ENCODE peak calls at places on chromosomes 1 and 21, in seven cellular contexts. A is activated CD8-positive, alpha-beta T cell treated with anti-CD3 and anti-CD28 coated beads for 36 hours; K is activated CD4-positive, alpha-beta T cell treated with anti-CD3 and anti-CD28 coated beads for 36 hours; J is CD4-positive, alpha-beta T cell; I is PC-3; P is activated CD8-positive, alpha-beta memory T cell treated with anti-CD3 and anti-CD28 coated beads, Interleukin-2, amount 10 ng/mL, durations not matched to agents 7 days and 5 days; S is natural killer cell. X is an unnamed sample.

GRCh38 chr1:30371179-30371788 is 352.1 kb downstream of the MATN1 start:
- ATAC-seq in A (no peak), K (no peak), J (no peak), I (no peak), P (no peak), S (no peak), X (no peak)

GRCh38 chr1:16120940-16121410 is 34.9 kb downstream of the EPHA2 start:
- ATAC-seq in A (no peak), K (no peak), J (no peak), I (peak), P (no peak), S (no peak), X (no peak)

GRCh38 chr1:112267929-112268328 is 128.1 kb upstream of the CTTNBP2NL start:
- ATAC-seq in A (no peak), K (no peak), J (no peak), I (no peak), P (no peak), S (no peak), X (no peak)

GRCh38 chr1:8161546-8162110 is 135.5 kb upstream of the ERRFI1 start:
- ATAC-seq in A (no peak), K (no peak), J (no peak), I (no peak), P (no peak), S (no peak), X (no peak)

GRCh38 chr1:36570016-36570415 is 87.3 kb upstream of the CSF3R start:
- ATAC-seq in A (no peak), K (no peak), J (no peak), I (no peak), P (no peak), S (no peak), X (no peak)

GRCh38 chr1:51168266-51168845 is 66.3 kb downstream of the C1orf185 start:
- ATAC-seq in A (no peak), K (no peak), J (no peak), I (no peak), P (no peak), S (no peak), X (peak)

GRCh38 chr1:119651641-119652040 is 3.6 kb upstream of the ZNF697 start:
- ATAC-seq in A (no peak), K (no peak), J (no peak), I (no peak), P (no peak), S (no peak), X (no peak)

GRCh38 chr1:53090227-53091147 is 28.5 kb downstream of the PODN start:
- ATAC-seq in A (no peak), K (no peak), J (no peak), I (no peak), P (no peak), S (peak), X (no peak)

GRCh38 chr1:116131866-116132605 is 20.8 kb downstream of the MAB21L3 start:
- ATAC-seq in A (no peak), K (no peak), J (no peak), I (no peak), P (no peak), S (no peak), X (no peak)

GRCh38 chr21:42561742-42562141 is 48.1 kb downstream of the SLC37A1 start:
- ATAC-seq in A (no peak), K (peak), J (peak), I (peak), P (no peak), S (no peak), X (no peak)

GRCh38 chr1:46184920-46185658 is 8.8 kb upstream of the P3R3URF start:
- ATAC-seq in A (peak), K (peak), J (peak), I (no peak), P (no peak), S (no peak), X (peak)

GRCh38 chr1:102853701-102854187 is 254.6 kb downstream of the COL11A1 start:
- ATAC-seq in A (no peak), K (no peak), J (no peak), I (no peak), P (no peak), S (peak), X (no peak)

GRCh38 chr1:54105080-54105479 is 47.7 kb downstream of the CDCP2 start:
- ATAC-seq in A (no peak), K (no peak), J (no peak), I (no peak), P (no peak), S (no peak), X (no peak)

GRCh38 chr1:14881775-14882672 is 271.5 kb upstream of the TMEM51 start:
- ATAC-seq in A (no peak), K (no peak), J (no peak), I (no peak), P (no peak), S (no peak), X (no peak)

GRCh38 chr21:29434081-29434480 is 135.4 kb downstream of the BACH1 start:
- ATAC-seq in A (peak), K (peak), J (no peak), I (no peak), P (no peak), S (no peak), X (peak)

GRCh38 chr1:119799599-119800177 is 11.6 kb downstream of the REG4 start:
- ATAC-seq in A (peak), K (no peak), J (no peak), I (no peak), P (peak), S (no peak), X (no peak)

GRCh38 chr1:84407524-84408318 is 9.4 kb downstream of the DNASE2B start:
- ATAC-seq in A (no peak), K (no peak), J (no peak), I (peak), P (no peak), S (no peak), X (no peak)

GRCh38 chr1:214602764-214603657 is at the start of gene CENPF:
- ATAC-seq in A (peak), K (peak), J (peak), I (peak), P (peak), S (peak), X (peak)

GRCh38 chr1:114263343-114263742 is 109.7 kb upstream of the SYT6 start:
- ATAC-seq in A (peak), K (peak), J (no peak), I (no peak), P (peak), S (peak), X (peak)

GRCh38 chr1:165885305-165885694 is 57.9 kb downstream of the UCK2 start:
- ATAC-seq in A (no peak), K (no peak), J (no peak), I (no peak), P (no peak), S (no peak), X (no peak)

GRCh38 chr1:180533571-180533987 is 25.2 kb upstream of the OVAAL start:
- ATAC-seq in A (peak), K (peak), J (peak), I (peak), P (peak), S (no peak), X (peak)

GRCh38 chr21:17185685-17186084 is 327.2 kb upstream of the CXADR start:
- ATAC-seq in A (no peak), K (no peak), J (no peak), I (no peak), P (no peak), S (no peak), X (no peak)

GRCh38 chr1:160499631-160500030 is 23.4 kb downstream of the SLAMF6 start:
- ATAC-seq in A (no peak), K (no peak), J (no peak), I (no peak), P (no peak), S (no peak), X (no peak)

GRCh38 chr1:198018529-198018928 is 101.4 kb downstream of the LHX9 start:
- ATAC-seq in A (peak), K (peak), J (no peak), I (peak), P (no peak), S (no peak), X (peak)

GRCh38 chr1:32759521-32759980 is 57.0 kb upstream of the SYNC start:
- ATAC-seq in A (peak), K (peak), J (peak), I (peak), P (no peak), S (no peak), X (peak)

GRCh38 chr1:158149175-158149574 is 31.5 kb upstream of the CD1D start:
- ATAC-seq in A (no peak), K (no peak), J (peak), I (no peak), P (no peak), S (no peak), X (no peak)

GRCh38 chr1:3690282-3691065 is 38.2 kb downstream of the TP73 start:
- ATAC-seq in A (no peak), K (no peak), J (no peak), I (no peak), P (no peak), S (no peak), X (no peak)

GRCh38 chr1:221783936-221784335 is 42.0 kb upstream of the DUSP10 start:
- ATAC-seq in A (peak), K (peak), J (peak), I (no peak), P (peak), S (peak), X (peak)

GRCh38 chr1:246117066-246117791 is 389.9 kb downstream of the SMYD3 start:
- ATAC-seq in A (peak), K (peak), J (peak), I (peak), P (peak), S (peak), X (peak)

GRCh38 chr1:111709986-111710385 is 29.2 kb downstream of the INKA2 start:
- ATAC-seq in A (peak), K (peak), J (no peak), I (no peak), P (peak), S (no peak), X (peak)

GRCh38 chr1:30728832-30729638 is 5.7 kb upstream of the MATN1 start:
- ATAC-seq in A (no peak), K (no peak), J (no peak), I (no peak), P (no peak), S (no peak), X (no peak)

GRCh38 chr21:43866659-43867331 is 1.8 kb downstream of the AGPAT3 start:
- ATAC-seq in A (peak), K (peak), J (peak), I (peak), P (peak), S (no peak), X (peak)

GRCh38 chr1:51927029-51927428 is 48.5 kb upstream of the NRDC start:
- ATAC-seq in A (no peak), K (no peak), J (no peak), I (peak), P (no peak), S (no peak), X (no peak)

GRCh38 chr1:97901017-97901658 is 19.7 kb downstream of the DPYD start:
- ATAC-seq in A (no peak), K (no peak), J (no peak), I (no peak), P (no peak), S (peak), X (no peak)

GRCh38 chr1:24424990-24425389 is 9.4 kb downstream of the NIPAL3 start:
- ATAC-seq in A (no peak), K (no peak), J (no peak), I (no peak), P (no peak), S (no peak), X (no peak)